ENCODE peak calls at places on chromosomes 12 and 14, in four cellular contexts. One of them, this sample, is unnamed.

GRCh38 chr12:50707396-50707795 is 56.5 kb upstream of the ATF1 start:
- DNase-seq in DND-41: no peak
- DNase-seq in keratinocyte: no peak
- DNase-seq in breast epithelium: no peak
- DNase-seq in this sample: no peak

GRCh38 chr12:110756611-110757010 is 13.9 kb upstream of the PPP1CC start:
- DNase-seq in breast epithelium: no peak
- DNase-seq in keratinocyte: no peak
- DNase-seq in DND-41: no peak
- DNase-seq in this sample: no peak

GRCh38 chr12:26091837-26092236 is 33.0 kb downstream of the BHLHE41 start:
- DNase-seq in breast epithelium: no peak
- DNase-seq in DND-41: no peak
- DNase-seq in keratinocyte: no peak
- DNase-seq in this sample: no peak

GRCh38 chr12:57380300-57380699 is 50.5 kb downstream of the R3HDM2 start:
- DNase-seq in keratinocyte: no peak
- DNase-seq in DND-41: no peak
- DNase-seq in breast epithelium: no peak
- DNase-seq in this sample: no peak

GRCh38 chr14:53356361-53357150 is 203.4 kb upstream of the DDHD1 start:
- DNase-seq in DND-41: no peak
- DNase-seq in breast epithelium: no peak
- DNase-seq in keratinocyte: no peak
- DNase-seq in this sample: no peak

GRCh38 chr14:51926449-51926848 is 62.9 kb upstream of the RTRAF start:
- DNase-seq in DND-41: no peak
- DNase-seq in keratinocyte: no peak
- DNase-seq in breast epithelium: no peak
- DNase-seq in this sample: no peak

GRCh38 chr14:100289916-100290606 is 16.2 kb downstream of the SLC25A29 start:
- DNase-seq in DND-41: no peak
- DNase-seq in keratinocyte: no peak
- DNase-seq in breast epithelium: peak; percentile 31
- DNase-seq in this sample: no peak

GRCh38 chr12:2796187-2796663 is 1.5 kb downstream of the FKBP4 start:
- DNase-seq in breast epithelium: no peak
- DNase-seq in DND-41: no peak
- DNase-seq in keratinocyte: no peak
- DNase-seq in this sample: no peak

GRCh38 chr12:53486730-53487487 is 12.3 kb downstream of the MAP3K12 start:
- DNase-seq in DND-41: no peak
- DNase-seq in keratinocyte: no peak
- DNase-seq in breast epithelium: no peak
- DNase-seq in this sample: no peak

GRCh38 chr14:89228921-89229639 is 188.0 kb downstream of the FOXN3 start:
- DNase-seq in breast epithelium: no peak
- DNase-seq in keratinocyte: no peak
- DNase-seq in DND-41: no peak
- DNase-seq in this sample: peak; percentile 73

GRCh38 chr14:87896393-87897380 is 96.3 kb downstream of the GALC start:
- DNase-seq in keratinocyte: no peak
- DNase-seq in DND-41: no peak
- DNase-seq in breast epithelium: no peak
- DNase-seq in this sample: no peak

GRCh38 chr14:75277000-75277795 is 1.4 kb upstream of the FOS start:
- DNase-seq in breast epithelium: peak; percentile 91
- DNase-seq in keratinocyte: no peak
- DNase-seq in DND-41: peak; percentile 48
- DNase-seq in this sample: peak; percentile 96

GRCh38 chr12:49130151-49131050 is 794 bp downstream of the TUBA1B start:
- DNase-seq in breast epithelium: peak; percentile 89
- DNase-seq in DND-41: peak; percentile 94
- DNase-seq in keratinocyte: peak; percentile 63
- DNase-seq in this sample: peak; percentile 96

GRCh38 chr12:53750812-53751335 is 905 bp downstream of the CISTR start:
- DNase-seq in breast epithelium: no peak
- DNase-seq in keratinocyte: no peak
- DNase-seq in DND-41: no peak
- DNase-seq in this sample: peak; percentile 74

GRCh38 chr12:4277205-4277543 is 3.6 kb downstream of the CCND2 start:
- DNase-seq in DND-41: no peak
- DNase-seq in breast epithelium: no peak
- DNase-seq in keratinocyte: no peak
- DNase-seq in this sample: no peak

GRCh38 chr12:1670244-1670814 is 20.5 kb upstream of the ADIPOR2 start:
- DNase-seq in keratinocyte: no peak
- DNase-seq in DND-41: no peak
- DNase-seq in breast epithelium: no peak
- DNase-seq in this sample: no peak

GRCh38 chr12:30822385-30823139 is 67.8 kb upstream of the CAPRIN2 start:
- DNase-seq in keratinocyte: no peak
- DNase-seq in DND-41: no peak
- DNase-seq in breast epithelium: peak; percentile 71
- DNase-seq in this sample: peak; percentile 70

GRCh38 chr12:82012176-82012575 is 253.0 kb upstream of the PPFIA2 start:
- DNase-seq in DND-41: no peak
- DNase-seq in breast epithelium: no peak
- DNase-seq in keratinocyte: no peak
- DNase-seq in this sample: no peak

GRCh38 chr12:1474059-1474537 is 120.3 kb downstream of the FBXL14 start:
- DNase-seq in breast epithelium: no peak
- DNase-seq in DND-41: no peak
- DNase-seq in keratinocyte: peak; percentile 90
- DNase-seq in this sample: no peak

GRCh38 chr12:25135531-25136154 is 59.3 kb downstream of the DNAI7 start:
- DNase-seq in keratinocyte: peak; percentile 83
- DNase-seq in DND-41: no peak
- DNase-seq in breast epithelium: no peak
- DNase-seq in this sample: no peak

GRCh38 chr14:64723691-64724577 is 19.7 kb downstream of the PLEKHG3 start:
- DNase-seq in DND-41: no peak
- DNase-seq in breast epithelium: no peak
- DNase-seq in keratinocyte: no peak
- DNase-seq in this sample: no peak

GRCh38 chr12:28937196-28937595 is 211.9 kb upstream of the FAR2 start:
- DNase-seq in breast epithelium: no peak
- DNase-seq in keratinocyte: peak; percentile 65
- DNase-seq in DND-41: no peak
- DNase-seq in this sample: no peak

GRCh38 chr14:74978416-74978947 is 23.1 kb upstream of the PGF start:
- DNase-seq in DND-41: no peak
- DNase-seq in breast epithelium: no peak
- DNase-seq in keratinocyte: no peak
- DNase-seq in this sample: no peak

GRCh38 chr12:55829967-55830600 is 697 bp upstream of the DNAJC14 start:
- DNase-seq in DND-41: peak; percentile 46
- DNase-seq in keratinocyte: no peak
- DNase-seq in breast epithelium: peak; percentile 65
- DNase-seq in this sample: peak; percentile 81

GRCh38 chr12:16119618-16120017 is 157.9 kb downstream of the SLC15A5 start:
- DNase-seq in DND-41: no peak
- DNase-seq in keratinocyte: no peak
- DNase-seq in breast epithelium: no peak
- DNase-seq in this sample: no peak

DNA sequence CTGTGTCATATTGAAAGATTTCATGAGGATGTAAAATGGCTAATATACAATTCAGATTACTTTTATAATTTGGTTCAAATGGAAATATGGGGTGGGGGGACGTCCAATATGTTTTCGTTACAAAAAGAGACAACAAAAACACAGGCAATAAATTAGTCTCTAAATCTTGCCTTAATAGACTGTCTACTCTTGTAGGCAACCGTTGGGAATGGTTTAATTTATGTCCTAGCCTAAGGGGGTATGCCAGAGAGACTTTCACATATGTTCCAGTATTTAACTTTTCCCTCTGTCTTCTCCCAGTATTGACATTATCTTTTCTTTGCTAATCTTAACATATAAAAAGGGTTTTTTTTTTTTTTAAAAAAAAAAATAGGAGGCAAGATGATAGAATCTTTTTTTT is 41.5 kb upstream of the LIN7A start:
- DNase-seq in breast epithelium: no peak
- DNase-seq in keratinocyte: no peak
- DNase-seq in DND-41: no peak
- DNase-seq in this sample: no peak
- H3K4me3 ChIP-seq in breast epithelium: no peak overlapping the region
- H3K4me3 ChIP-seq in keratinocyte: no peak overlapping the region
- H3K4me3 ChIP-seq in DND-41: no peak overlapping the region
- H3K4me3 ChIP-seq in this sample: no peak overlapping the region

GRCh38 chr12:120677765-120678473 is 9.0 kb upstream of the MLEC start:
- DNase-seq in DND-41: no peak
- DNase-seq in breast epithelium: no peak
- DNase-seq in keratinocyte: no peak
- DNase-seq in this sample: no peak
- H3K4me1 ChIP-seq in DND-41: no peaks in the 10 kb centered on the region
- H3K4me1 ChIP-seq in breast epithelium: no peaks in the 10 kb centered on the region
- H3K4me1 ChIP-seq in keratinocyte: peaks cover 14% of the 10 kb centered on the region
- H3K4me1 ChIP-seq in this sample: peaks cover 3% of the 10 kb centered on the region

DNA sequence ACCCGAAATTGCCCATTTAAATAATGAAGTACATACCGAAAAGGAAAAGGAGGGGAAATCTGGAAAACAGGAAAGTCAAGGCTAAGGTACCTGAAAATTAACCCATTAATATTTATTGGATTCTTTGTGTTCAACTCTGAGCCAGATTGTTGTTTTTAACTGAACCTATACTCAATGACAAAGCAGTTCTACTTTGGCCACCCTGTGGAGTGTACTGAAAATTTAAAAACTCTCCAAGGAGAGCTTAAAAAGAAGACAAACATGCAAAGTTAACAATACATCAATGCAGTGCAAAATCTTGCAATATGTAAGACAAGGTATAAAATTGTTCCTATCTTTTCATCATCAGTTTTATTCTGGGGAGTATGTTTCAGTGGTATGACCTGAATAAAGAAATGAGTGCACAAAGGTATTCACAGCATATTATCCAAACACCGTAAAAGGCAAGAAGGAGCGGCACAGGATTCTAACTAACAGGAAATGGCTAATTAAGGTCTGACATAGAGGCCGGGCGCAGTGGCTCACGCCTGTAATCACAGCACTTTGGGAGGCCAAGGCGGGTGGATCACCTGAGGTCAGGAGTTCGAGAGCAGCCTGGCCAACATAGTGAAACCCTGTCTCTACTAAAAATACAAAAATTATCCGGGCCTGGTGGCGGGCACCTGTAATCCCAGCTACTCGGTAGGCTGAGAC is 1.7 kb downstream of the USP44 start:
- DNase-seq in breast epithelium: no peak
- DNase-seq in DND-41: no peak
- DNase-seq in keratinocyte: no peak
- DNase-seq in this sample: no peak
- H3K4me3 ChIP-seq in breast epithelium: peak overlapping the region; percentile 93
- H3K4me3 ChIP-seq in DND-41: peak overlapping the region; percentile 60
- H3K4me3 ChIP-seq in keratinocyte: no peak overlapping the region
- H3K4me3 ChIP-seq in this sample: peak overlapping the region; percentile 89

GRCh38 chr14:44053422-44053821 is 453.7 kb downstream of the FSCB start:
- DNase-seq in breast epithelium: no peak
- DNase-seq in DND-41: no peak
- DNase-seq in keratinocyte: no peak
- DNase-seq in this sample: no peak
- H3K4me1 ChIP-seq in breast epithelium: no peaks in the 10 kb centered on the region
- H3K4me1 ChIP-seq in DND-41: no peaks in the 10 kb centered on the region
- H3K4me1 ChIP-seq in keratinocyte: no peaks in the 10 kb centered on the region
- H3K4me1 ChIP-seq in this sample: no peaks in the 10 kb centered on the region

DNA sequence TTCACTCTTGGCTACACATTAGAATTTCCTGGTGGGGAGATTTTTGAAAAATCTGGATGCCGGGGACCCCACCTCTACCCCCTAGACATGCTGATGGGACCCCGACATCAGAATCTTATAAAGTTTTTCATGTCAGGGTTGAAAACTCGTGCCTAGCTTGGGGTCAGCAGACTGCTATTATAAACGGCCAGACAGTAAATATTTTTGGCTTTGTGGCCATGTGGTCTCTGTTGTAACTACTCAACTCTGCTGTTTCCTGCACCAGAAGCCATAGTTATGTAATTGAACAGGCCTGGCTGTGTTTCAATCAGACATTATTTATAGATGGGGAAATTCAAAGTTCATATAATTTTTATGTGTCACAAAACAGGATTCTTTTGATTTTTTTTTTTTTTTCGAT is 41.6 kb downstream of the ACACB start:
- DNase-seq in keratinocyte: no peak
- DNase-seq in breast epithelium: no peak
- DNase-seq in DND-41: no peak
- DNase-seq in this sample: no peak
- H3K4me3 ChIP-seq in keratinocyte: no peak overlapping the region
- H3K4me3 ChIP-seq in breast epithelium: peak overlapping the region; percentile 48
- H3K4me3 ChIP-seq in DND-41: no peak overlapping the region
- H3K4me3 ChIP-seq in this sample: no peak overlapping the region

GRCh38 chr12:121080909-121081308 is 41.9 kb upstream of the OASL start:
- DNase-seq in DND-41: no peak
- DNase-seq in breast epithelium: no peak
- DNase-seq in keratinocyte: no peak
- DNase-seq in this sample: no peak

GRCh38 chr12:121085113-121085841 is 46.2 kb upstream of the OASL start:
- DNase-seq in breast epithelium: no peak
- DNase-seq in DND-41: no peak
- DNase-seq in keratinocyte: no peak
- DNase-seq in this sample: no peak

GRCh38 chr12:121084229-121084628 is 45.2 kb upstream of the OASL start:
- DNase-seq in breast epithelium: no peak
- DNase-seq in DND-41: no peak
- DNase-seq in keratinocyte: no peak
- DNase-seq in this sample: no peak

GRCh38 chr12:121079736-121080272 is 40.8 kb upstream of the OASL start:
- DNase-seq in DND-41: no peak
- DNase-seq in breast epithelium: no peak
- DNase-seq in keratinocyte: no peak
- DNase-seq in this sample: no peak
- H3K4me1 ChIP-seq in DND-41: no peaks in the 10 kb centered on the region
- H3K4me1 ChIP-seq in breast epithelium: no peaks in the 10 kb centered on the region
- H3K4me1 ChIP-seq in keratinocyte: no peaks in the 10 kb centered on the region
- H3K4me1 ChIP-seq in this sample: no peaks in the 10 kb centered on the region

DNA sequence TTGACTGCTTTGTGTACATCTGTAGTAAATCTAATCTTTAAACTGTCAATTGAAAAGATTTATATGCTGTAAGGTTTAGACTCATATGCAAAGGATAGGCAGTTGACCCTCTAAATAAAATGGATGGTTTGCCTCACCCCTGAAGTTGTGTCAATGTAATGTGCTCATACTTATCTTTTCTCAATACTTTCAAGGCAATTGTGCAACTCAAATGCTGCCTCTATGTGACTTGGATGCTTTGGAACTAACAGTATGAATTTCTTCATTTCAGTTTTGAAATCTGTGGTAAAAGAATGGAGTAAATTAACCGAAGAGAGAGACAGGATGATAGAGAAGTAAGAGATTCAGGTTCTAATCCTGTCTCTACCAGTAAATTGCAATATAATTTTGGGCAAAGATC is 9.7 kb downstream of the PDE6H start:
- DNase-seq in keratinocyte: no peak
- DNase-seq in breast epithelium: no peak
- DNase-seq in DND-41: no peak
- DNase-seq in this sample: no peak
- H3K4me3 ChIP-seq in keratinocyte: no peak overlapping the region
- H3K4me3 ChIP-seq in breast epithelium: no peak overlapping the region
- H3K4me3 ChIP-seq in DND-41: no peak overlapping the region
- H3K4me3 ChIP-seq in this sample: no peak overlapping the region